ENCODE peak calls at places on chromosome 16, in ten cellular contexts. One of them, this sample, is unnamed.

GRCh38 chr16:87603684-87604571 is 1.6 kb downstream of the JPH3 start:
- DNase-seq in germinal center: no peak
- DNase-seq in uterus: no peak
- DNase-seq in NCI-H460: no peak
- DNase-seq in glomerular endothelial cell: no peak
- DNase-seq in amniotic epithelial cell: no peak
- DNase-seq in activated CD4-positive, alpha-beta T cell treated with anti-CD3 and anti-CD28 coated beads, Interleukin-2, amount 50 U/mL, for 48 hours: no peak
- DNase-seq in AML-193: no peak
- DNase-seq in A549: no peak
- DNase-seq in AG09319: no peak
- DNase-seq in this sample: no peak

GRCh38 chr16:65679785-65680184 is 557.9 kb upstream of the CDH11 start:
- DNase-seq in AG09319: no peak
- DNase-seq in activated CD4-positive, alpha-beta T cell treated with anti-CD3 and anti-CD28 coated beads, Interleukin-2, amount 50 U/mL, for 48 hours: no peak
- DNase-seq in uterus: no peak
- DNase-seq in amniotic epithelial cell: no peak
- DNase-seq in glomerular endothelial cell: no peak
- DNase-seq in NCI-H460: no peak
- DNase-seq in A549: no peak
- DNase-seq in germinal center: no peak
- DNase-seq in AML-193: no peak
- DNase-seq in this sample: no peak

GRCh38 chr16:48511716-48512115 is 98.3 kb downstream of the N4BP1 start:
- DNase-seq in germinal center: no peak
- DNase-seq in amniotic epithelial cell: no peak
- DNase-seq in NCI-H460: no peak
- DNase-seq in uterus: no peak
- DNase-seq in AG09319: no peak
- DNase-seq in activated CD4-positive, alpha-beta T cell treated with anti-CD3 and anti-CD28 coated beads, Interleukin-2, amount 50 U/mL, for 48 hours: no peak
- DNase-seq in AML-193: no peak
- DNase-seq in A549: no peak
- DNase-seq in glomerular endothelial cell: no peak
- DNase-seq in this sample: no peak

GRCh38 chr16:4226251-4227039 is 15.4 kb downstream of the SRL start:
- DNase-seq in activated CD4-positive, alpha-beta T cell treated with anti-CD3 and anti-CD28 coated beads, Interleukin-2, amount 50 U/mL, for 48 hours: no peak
- DNase-seq in AG09319: no peak
- DNase-seq in germinal center: no peak
- DNase-seq in uterus: no peak
- DNase-seq in NCI-H460: no peak
- DNase-seq in glomerular endothelial cell: no peak
- DNase-seq in amniotic epithelial cell: no peak
- DNase-seq in A549: no peak
- DNase-seq in AML-193: no peak
- DNase-seq in this sample: no peak

GRCh38 chr16:11734025-11734652 is 8.5 kb downstream of the TXNDC11 start:
- DNase-seq in A549: no peak
- DNase-seq in AML-193: no peak
- DNase-seq in AG09319: no peak
- DNase-seq in uterus: no peak
- DNase-seq in glomerular endothelial cell: no peak
- DNase-seq in amniotic epithelial cell: no peak
- DNase-seq in activated CD4-positive, alpha-beta T cell treated with anti-CD3 and anti-CD28 coated beads, Interleukin-2, amount 50 U/mL, for 48 hours: no peak
- DNase-seq in germinal center: no peak
- DNase-seq in NCI-H460: no peak
- DNase-seq in this sample: no peak

GRCh38 chr16:81473066-81473488 is 28.5 kb downstream of the CMIP start:
- DNase-seq in NCI-H460: no peak
- DNase-seq in A549: no peak
- DNase-seq in germinal center: no peak
- DNase-seq in activated CD4-positive, alpha-beta T cell treated with anti-CD3 and anti-CD28 coated beads, Interleukin-2, amount 50 U/mL, for 48 hours: no peak
- DNase-seq in AG09319: no peak
- DNase-seq in amniotic epithelial cell: no peak
- DNase-seq in AML-193: no peak
- DNase-seq in uterus: no peak
- DNase-seq in glomerular endothelial cell: no peak
- DNase-seq in this sample: no peak

GRCh38 chr16:53052519-53053501 is at the start of gene CHD9NB:
- DNase-seq in uterus: no peak
- DNase-seq in glomerular endothelial cell: no peak
- DNase-seq in NCI-H460: peak
- DNase-seq in activated CD4-positive, alpha-beta T cell treated with anti-CD3 and anti-CD28 coated beads, Interleukin-2, amount 50 U/mL, for 48 hours: no peak
- DNase-seq in A549: peak
- DNase-seq in AML-193: peak
- DNase-seq in germinal center: no peak
- DNase-seq in AG09319: peak
- DNase-seq in amniotic epithelial cell: peak
- DNase-seq in this sample: no peak

GRCh38 chr16:78126662-78127061 is 27.2 kb downstream of the WWOX start:
- DNase-seq in uterus: no peak
- DNase-seq in glomerular endothelial cell: no peak
- DNase-seq in NCI-H460: no peak
- DNase-seq in A549: no peak
- DNase-seq in germinal center: no peak
- DNase-seq in AML-193: no peak
- DNase-seq in AG09319: no peak
- DNase-seq in activated CD4-positive, alpha-beta T cell treated with anti-CD3 and anti-CD28 coated beads, Interleukin-2, amount 50 U/mL, for 48 hours: no peak
- DNase-seq in amniotic epithelial cell: no peak
- DNase-seq in this sample: no peak

GRCh38 chr16:12252616-12253015 is 276.1 kb downstream of the SNX29 start:
- DNase-seq in uterus: no peak
- DNase-seq in AML-193: no peak
- DNase-seq in AG09319: no peak
- DNase-seq in glomerular endothelial cell: no peak
- DNase-seq in activated CD4-positive, alpha-beta T cell treated with anti-CD3 and anti-CD28 coated beads, Interleukin-2, amount 50 U/mL, for 48 hours: no peak
- DNase-seq in A549: no peak
- DNase-seq in amniotic epithelial cell: no peak
- DNase-seq in NCI-H460: no peak
- DNase-seq in germinal center: no peak
- DNase-seq in this sample: no peak

GRCh38 chr16:3548445-3548844 is 28.8 kb downstream of the NLRC3 start:
- DNase-seq in AML-193: no peak
- DNase-seq in activated CD4-positive, alpha-beta T cell treated with anti-CD3 and anti-CD28 coated beads, Interleukin-2, amount 50 U/mL, for 48 hours: no peak
- DNase-seq in glomerular endothelial cell: no peak
- DNase-seq in uterus: no peak
- DNase-seq in amniotic epithelial cell: no peak
- DNase-seq in germinal center: no peak
- DNase-seq in AG09319: no peak
- DNase-seq in NCI-H460: no peak
- DNase-seq in A549: no peak
- DNase-seq in this sample: no peak

GRCh38 chr16:46519063-46519462 is 102.1 kb downstream of the SHCBP1 start:
- DNase-seq in uterus: no peak
- DNase-seq in germinal center: no peak
- DNase-seq in A549: no peak
- DNase-seq in AG09319: no peak
- DNase-seq in glomerular endothelial cell: no peak
- DNase-seq in activated CD4-positive, alpha-beta T cell treated with anti-CD3 and anti-CD28 coated beads, Interleukin-2, amount 50 U/mL, for 48 hours: no peak
- DNase-seq in AML-193: no peak
- DNase-seq in amniotic epithelial cell: no peak
- DNase-seq in NCI-H460: no peak
- DNase-seq in this sample: no peak

GRCh38 chr16:77692612-77693011 is 29.7 kb upstream of the NUDT7 start:
- DNase-seq in AG09319: no peak
- DNase-seq in A549: no peak
- DNase-seq in amniotic epithelial cell: no peak
- DNase-seq in AML-193: no peak
- DNase-seq in glomerular endothelial cell: no peak
- DNase-seq in activated CD4-positive, alpha-beta T cell treated with anti-CD3 and anti-CD28 coated beads, Interleukin-2, amount 50 U/mL, for 48 hours: no peak
- DNase-seq in germinal center: no peak
- DNase-seq in uterus: no peak
- DNase-seq in NCI-H460: no peak
- DNase-seq in this sample: no peak

GRCh38 chr16:57614546-57615343 is 13.7 kb upstream of the ADGRG1 start:
- DNase-seq in AML-193: no peak
- DNase-seq in uterus: no peak
- DNase-seq in A549: no peak
- DNase-seq in activated CD4-positive, alpha-beta T cell treated with anti-CD3 and anti-CD28 coated beads, Interleukin-2, amount 50 U/mL, for 48 hours: peak
- DNase-seq in AG09319: no peak
- DNase-seq in glomerular endothelial cell: no peak
- DNase-seq in NCI-H460: no peak
- DNase-seq in amniotic epithelial cell: no peak
- DNase-seq in germinal center: no peak
- DNase-seq in this sample: no peak

GRCh38 chr16:66403531-66404145 is 23.5 kb upstream of the BEAN1 start:
- DNase-seq in germinal center: no peak
- DNase-seq in amniotic epithelial cell: no peak
- DNase-seq in A549: no peak
- DNase-seq in AML-193: no peak
- DNase-seq in glomerular endothelial cell: no peak
- DNase-seq in activated CD4-positive, alpha-beta T cell treated with anti-CD3 and anti-CD28 coated beads, Interleukin-2, amount 50 U/mL, for 48 hours: no peak
- DNase-seq in uterus: no peak
- DNase-seq in AG09319: no peak
- DNase-seq in NCI-H460: no peak
- DNase-seq in this sample: no peak

GRCh38 chr16:14286381-14287230 is 215.5 kb downstream of the MRTFB start:
- DNase-seq in activated CD4-positive, alpha-beta T cell treated with anti-CD3 and anti-CD28 coated beads, Interleukin-2, amount 50 U/mL, for 48 hours: peak
- DNase-seq in uterus: no peak
- DNase-seq in germinal center: peak
- DNase-seq in glomerular endothelial cell: no peak
- DNase-seq in AML-193: no peak
- DNase-seq in NCI-H460: no peak
- DNase-seq in amniotic epithelial cell: no peak
- DNase-seq in AG09319: no peak
- DNase-seq in A549: no peak
- DNase-seq in this sample: no peak

GRCh38 chr16:51523400-51523799 is 372.3 kb upstream of the SALL1 start:
- DNase-seq in AG09319: no peak
- DNase-seq in NCI-H460: no peak
- DNase-seq in activated CD4-positive, alpha-beta T cell treated with anti-CD3 and anti-CD28 coated beads, Interleukin-2, amount 50 U/mL, for 48 hours: no peak
- DNase-seq in A549: peak
- DNase-seq in glomerular endothelial cell: no peak
- DNase-seq in uterus: no peak
- DNase-seq in AML-193: no peak
- DNase-seq in germinal center: no peak
- DNase-seq in amniotic epithelial cell: no peak
- DNase-seq in this sample: no peak

GRCh38 chr16:30030011-30030685 is 923 bp downstream of the TLCD3B start:
- DNase-seq in A549: no peak
- DNase-seq in activated CD4-positive, alpha-beta T cell treated with anti-CD3 and anti-CD28 coated beads, Interleukin-2, amount 50 U/mL, for 48 hours: no peak
- DNase-seq in AML-193: no peak
- DNase-seq in amniotic epithelial cell: no peak
- DNase-seq in germinal center: no peak
- DNase-seq in uterus: no peak
- DNase-seq in glomerular endothelial cell: no peak
- DNase-seq in AG09319: no peak
- DNase-seq in NCI-H460: no peak
- DNase-seq in this sample: no peak

GRCh38 chr16:75111514-75112280 is 4.9 kb downstream of the LDHD start:
- DNase-seq in glomerular endothelial cell: no peak
- DNase-seq in A549: no peak
- DNase-seq in uterus: peak
- DNase-seq in NCI-H460: no peak
- DNase-seq in AML-193: no peak
- DNase-seq in activated CD4-positive, alpha-beta T cell treated with anti-CD3 and anti-CD28 coated beads, Interleukin-2, amount 50 U/mL, for 48 hours: no peak
- DNase-seq in AG09319: no peak
- DNase-seq in amniotic epithelial cell: no peak
- DNase-seq in germinal center: no peak
- DNase-seq in this sample: no peak

GRCh38 chr16:22898874-22899348 is 84.9 kb downstream of the HS3ST2 start:
- DNase-seq in activated CD4-positive, alpha-beta T cell treated with anti-CD3 and anti-CD28 coated beads, Interleukin-2, amount 50 U/mL, for 48 hours: peak
- DNase-seq in A549: peak
- DNase-seq in AML-193: peak
- DNase-seq in glomerular endothelial cell: peak
- DNase-seq in NCI-H460: peak
- DNase-seq in uterus: peak
- DNase-seq in germinal center: peak
- DNase-seq in AG09319: peak
- DNase-seq in amniotic epithelial cell: peak
- DNase-seq in this sample: peak

GRCh38 chr16:67268136-67268579 is 11.2 kb upstream of the PLEKHG4 start:
- DNase-seq in AML-193: no peak
- DNase-seq in uterus: no peak
- DNase-seq in amniotic epithelial cell: peak
- DNase-seq in germinal center: no peak
- DNase-seq in AG09319: peak
- DNase-seq in glomerular endothelial cell: peak
- DNase-seq in NCI-H460: no peak
- DNase-seq in activated CD4-positive, alpha-beta T cell treated with anti-CD3 and anti-CD28 coated beads, Interleukin-2, amount 50 U/mL, for 48 hours: no peak
- DNase-seq in A549: peak
- DNase-seq in this sample: no peak

GRCh38 chr16:50208460-50208931 is 55.4 kb downstream of the TENT4B start:
- DNase-seq in activated CD4-positive, alpha-beta T cell treated with anti-CD3 and anti-CD28 coated beads, Interleukin-2, amount 50 U/mL, for 48 hours: no peak
- DNase-seq in A549: no peak
- DNase-seq in NCI-H460: no peak
- DNase-seq in uterus: no peak
- DNase-seq in AML-193: no peak
- DNase-seq in glomerular endothelial cell: no peak
- DNase-seq in germinal center: no peak
- DNase-seq in amniotic epithelial cell: peak
- DNase-seq in AG09319: no peak
- DNase-seq in this sample: no peak

GRCh38 chr16:75114179-75114945 is 2.2 kb downstream of the LDHD start:
- DNase-seq in glomerular endothelial cell: no peak
- DNase-seq in A549: no peak
- DNase-seq in germinal center: peak
- DNase-seq in amniotic epithelial cell: no peak
- DNase-seq in NCI-H460: no peak
- DNase-seq in AML-193: no peak
- DNase-seq in uterus: peak
- DNase-seq in AG09319: no peak
- DNase-seq in activated CD4-positive, alpha-beta T cell treated with anti-CD3 and anti-CD28 coated beads, Interleukin-2, amount 50 U/mL, for 48 hours: no peak
- DNase-seq in this sample: no peak

GRCh38 chr16:4314532-4315184 is 1.2 kb upstream of the GLIS2 start:
- DNase-seq in AML-193: no peak
- DNase-seq in glomerular endothelial cell: no peak
- DNase-seq in AG09319: no peak
- DNase-seq in amniotic epithelial cell: peak
- DNase-seq in A549: peak
- DNase-seq in NCI-H460: no peak
- DNase-seq in uterus: no peak
- DNase-seq in germinal center: no peak
- DNase-seq in activated CD4-positive, alpha-beta T cell treated with anti-CD3 and anti-CD28 coated beads, Interleukin-2, amount 50 U/mL, for 48 hours: peak
- DNase-seq in this sample: no peak

GRCh38 chr16:75742424-75743047 is 16.2 kb upstream of the CPHXL start:
- DNase-seq in germinal center: no peak
- DNase-seq in activated CD4-positive, alpha-beta T cell treated with anti-CD3 and anti-CD28 coated beads, Interleukin-2, amount 50 U/mL, for 48 hours: no peak
- DNase-seq in A549: peak
- DNase-seq in uterus: no peak
- DNase-seq in amniotic epithelial cell: no peak
- DNase-seq in AG09319: no peak
- DNase-seq in NCI-H460: no peak
- DNase-seq in AML-193: no peak
- DNase-seq in glomerular endothelial cell: no peak
- DNase-seq in this sample: no peak

GRCh38 chr16:66470556-66470955 is 43.5 kb downstream of the BEAN1 start:
- DNase-seq in amniotic epithelial cell: no peak
- DNase-seq in AML-193: no peak
- DNase-seq in glomerular endothelial cell: no peak
- DNase-seq in AG09319: no peak
- DNase-seq in A549: no peak
- DNase-seq in uterus: no peak
- DNase-seq in germinal center: no peak
- DNase-seq in NCI-H460: no peak
- DNase-seq in activated CD4-positive, alpha-beta T cell treated with anti-CD3 and anti-CD28 coated beads, Interleukin-2, amount 50 U/mL, for 48 hours: no peak
- DNase-seq in this sample: no peak

GRCh38 chr16:16191493-16192167 is 31.7 kb downstream of the ABCC6 start:
- DNase-seq in uterus: no peak
- DNase-seq in AG09319: no peak
- DNase-seq in germinal center: no peak
- DNase-seq in A549: no peak
- DNase-seq in glomerular endothelial cell: no peak
- DNase-seq in amniotic epithelial cell: no peak
- DNase-seq in AML-193: no peak
- DNase-seq in activated CD4-positive, alpha-beta T cell treated with anti-CD3 and anti-CD28 coated beads, Interleukin-2, amount 50 U/mL, for 48 hours: no peak
- DNase-seq in NCI-H460: no peak
- DNase-seq in this sample: no peak

GRCh38 chr16:49496656-49497055 is 123.1 kb downstream of the C16orf78 start:
- DNase-seq in germinal center: no peak
- DNase-seq in A549: no peak
- DNase-seq in activated CD4-positive, alpha-beta T cell treated with anti-CD3 and anti-CD28 coated beads, Interleukin-2, amount 50 U/mL, for 48 hours: no peak
- DNase-seq in uterus: peak
- DNase-seq in AML-193: no peak
- DNase-seq in AG09319: no peak
- DNase-seq in amniotic epithelial cell: no peak
- DNase-seq in glomerular endothelial cell: no peak
- DNase-seq in NCI-H460: no peak
- DNase-seq in this sample: no peak

GRCh38 chr16:80198265-80198994 is 342.4 kb upstream of the DYNLRB2 start:
- DNase-seq in germinal center: no peak
- DNase-seq in NCI-H460: no peak
- DNase-seq in A549: peak
- DNase-seq in AML-193: no peak
- DNase-seq in activated CD4-positive, alpha-beta T cell treated with anti-CD3 and anti-CD28 coated beads, Interleukin-2, amount 50 U/mL, for 48 hours: no peak
- DNase-seq in glomerular endothelial cell: no peak
- DNase-seq in uterus: no peak
- DNase-seq in amniotic epithelial cell: no peak
- DNase-seq in AG09319: no peak
- DNase-seq in this sample: no peak

This sample was measured in Panc1.